ENCODE peak calls at places on chromosomes 13 and 19, in five cellular contexts. A is heart right ventricle, O is bronchial epithelial cell, D is spleen, M is brain microvascular endothelial cell. L is an unnamed sample. For H3K36me3, the result is how much of the 10 kb centered on the place peaks cover.

GRCh38 chr13:42876810-42877550 is 95.6 kb downstream of the FAM216B start:
- DNase-seq in A (no peak), D (no peak), O (peak), M (peak), L (no peak)

GRCh38 chr13:44300895-44301638 is 72.6 kb upstream of the SERP2 start:
- DNase-seq in O (peak), A (no peak), D (no peak), M (peak), L (no peak)

GRCh38 chr13:103081435-103081834 is 15.2 kb upstream of the SLC10A2 start:
- DNase-seq in O (no peak), M (no peak), A (no peak), D (no peak), L (no peak)

GRCh38 chr19:50695251-50696064 is 24.1 kb downstream of the SHANK1 start:
- DNase-seq in D (no peak), O (no peak), A (no peak), M (no peak), L (no peak)

GRCh38 chr19:7860902-7861618 is 13.1 kb downstream of the PRR36 start:
- DNase-seq in O (no peak), A (no peak), D (no peak), M (no peak), L (no peak)

GRCh38 chr19:35513975-35514809 is 743 bp upstream of the DMKN start:
- DNase-seq in D (no peak), M (no peak), O (peak), A (no peak), L (no peak)

GRCh38 chr13:79901336-79901735 is 420.4 kb downstream of the NDFIP2 start:
- DNase-seq in D (no peak), A (no peak), M (peak), O (no peak), L (no peak)

GRCh38 chr13:77176350-77176749 is 149.4 kb upstream of the FBXL3 start:
- DNase-seq in D (no peak), O (peak), A (no peak), M (peak), L (no peak)

GRCh38 chr13:25292301-25292700 is 5.0 kb upstream of the MTMR6 start:
- DNase-seq in D (no peak), M (peak), A (no peak), O (peak), L (no peak)

GRCh38 chr13:46735425-46735824 is 61.5 kb downstream of the ESD start:
- DNase-seq in D (no peak), O (no peak), A (no peak), M (no peak), L (no peak)
- H3K36me3 ChIP-seq in D (under half), O (under half), A (under half), M (under half), L (under half)

GRCh38 chr19:23118400-23118799 is 1.6 kb downstream of the ZNF730 start:
- DNase-seq in O (no peak), A (no peak), D (no peak), M (no peak), L (no peak)
- H3K36me3 ChIP-seq in O (under half), A (under half), D (under half), M (under half), L (under half)

GRCh38 chr19:45782820-45783785 is 813 bp upstream of the DMPK start:
- DNase-seq in D (no peak), A (peak), M (peak), O (no peak), L (no peak)

GRCh38 chr19:45784096-45784495 is 1.8 kb upstream of the DMPK start:
- DNase-seq in O (no peak), A (no peak), M (no peak), D (no peak), L (no peak)

GRCh38 chr19:45785781-45786532 is 3.7 kb upstream of the DMPK start:
- DNase-seq in D (no peak), A (peak), O (no peak), M (no peak), L (no peak)

GRCh38 chr19:45786533-45786894 is 4.2 kb upstream of the DMPK start:
- DNase-seq in O (no peak), A (no peak), M (no peak), D (no peak), L (no peak)

GRCh38 chr19:45785097-45785496 is 2.8 kb upstream of the DMPK start:
- DNase-seq in O (no peak), M (no peak), D (no peak), A (no peak), L (no peak)
- H3K36me3 ChIP-seq in O (under half), M (half or more), D (under half), A (under half), L (under half)

DNA sequence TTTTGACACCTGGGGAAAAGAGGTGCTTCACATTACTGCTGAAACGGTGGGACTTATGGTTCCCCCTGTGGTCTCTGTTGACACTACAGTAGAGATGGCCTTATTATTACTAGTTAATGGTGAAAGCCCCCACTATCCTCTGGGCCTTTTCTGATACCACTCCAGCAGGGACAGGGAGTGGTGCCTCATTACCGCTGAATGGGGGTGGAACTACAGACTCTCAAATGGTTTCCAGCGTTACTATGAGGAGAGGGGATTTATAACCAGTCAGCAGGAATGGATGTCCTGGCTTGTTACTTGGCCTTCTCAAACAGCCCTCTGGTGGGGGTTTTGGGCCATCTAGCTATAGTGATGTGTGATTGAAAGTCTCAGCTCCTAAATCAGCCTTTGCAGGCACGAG is 96.7 kb upstream of the DIAPH3 start:
- DNase-seq in O (no peak), A (no peak), M (no peak), D (no peak), L (no peak)
- H3K36me3 ChIP-seq in O (under half), A (under half), M (under half), D (under half), L (under half)

DNA sequence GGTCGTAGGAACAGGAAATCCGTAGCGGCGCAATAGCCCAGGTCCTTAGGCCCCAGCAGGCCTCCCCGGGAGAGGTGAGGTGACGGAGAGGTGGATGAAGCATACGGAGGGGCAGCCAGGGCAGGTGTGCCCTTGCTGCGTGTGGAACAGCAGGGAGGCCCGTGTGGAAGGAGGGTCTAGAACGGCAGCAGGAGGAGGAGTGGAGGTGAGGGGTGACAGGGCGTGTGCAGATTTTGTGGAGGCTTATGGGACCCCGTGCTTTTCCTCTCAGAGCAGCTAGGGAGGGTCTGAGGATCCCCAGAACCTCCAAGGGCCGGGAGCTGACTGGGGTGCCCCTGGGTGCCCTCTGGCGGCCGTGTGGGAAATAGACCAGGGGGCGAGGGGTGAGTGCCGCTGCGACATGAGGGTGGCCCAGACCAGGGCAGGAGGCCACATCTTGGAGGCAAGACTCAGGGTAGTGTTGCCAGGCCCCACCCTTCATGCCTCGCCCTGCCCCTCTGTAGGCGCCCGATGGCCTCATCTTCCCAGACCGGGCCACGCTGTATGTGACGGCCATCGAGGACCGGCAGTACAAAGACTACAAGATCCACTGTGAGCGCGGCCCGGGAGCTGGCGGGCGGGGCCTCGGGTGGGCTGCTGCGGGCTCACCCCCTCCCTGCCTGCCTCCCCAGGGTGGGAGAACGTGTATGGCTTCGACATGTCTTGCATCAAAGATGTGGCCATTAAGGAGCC is 5.0 kb upstream of the ADM5 start:
- DNase-seq in A (no peak), O (no peak), D (no peak), M (no peak), L (no peak)
- H3K36me3 ChIP-seq in A (under half), O (under half), D (half or more), M (under half), L (under half)